ENCODE peak calls at places on chromosomes 3 and 15, in five cellular contexts. L, C, V, U and X are unnamed samples.
A peak's percentile ranks its signal among the peaks of the same experiment; 100 is the strongest.

GRCh38 chr3:175082631-175083030 is 223.5 kb downstream of the NAALADL2 start:
- DNase-seq in L (no peak), C (no peak), V (no peak), U (no peak), X (no peak)

GRCh38 chr3:45387171-45387570 is 1.2 kb upstream of the LARS2 start:
- DNase-seq in L (no peak), C (no peak), V (no peak), U (no peak), X (peak; percentile 20)

GRCh38 chr3:13229291-13229949 is 156.2 kb upstream of the IQSEC1 start:
- DNase-seq in L (peak; percentile 3), C (no peak), V (no peak), U (no peak), X (peak; percentile 92)

GRCh38 chr15:68528891-68529290 is 49.9 kb upstream of the CORO2B start:
- DNase-seq in L (no peak), C (no peak), V (no peak), U (no peak), X (peak; percentile 52)

GRCh38 chr3:43194490-43195115 is 88.7 kb upstream of the POMGNT2 start:
- DNase-seq in L (no peak), C (peak; percentile 27), V (no peak), U (no peak), X (no peak)

GRCh38 chr3:142929109-142929508 is 34.4 kb downstream of the PAQR9 start:
- DNase-seq in L (peak; percentile 43), C (peak; percentile 84), V (no peak), U (peak; percentile 30), X (peak; percentile 70)

GRCh38 chr15:75673426-75674247 is 25.9 kb downstream of the SNX33 start:
- DNase-seq in L (no peak), C (no peak), V (no peak), U (no peak), X (no peak)

GRCh38 chr3:47054414-47054813 is 74.9 kb downstream of the NBEAL2 start:
- DNase-seq in L (no peak), C (no peak), V (no peak), U (no peak), X (no peak)

GRCh38 chr3:130084581-130084980 is 3.0 kb downstream of the ALG1L2 start:
- DNase-seq in L (no peak), C (no peak), V (no peak), U (no peak), X (no peak)

GRCh38 chr15:75947117-75947516 is 43.4 kb downstream of the FBXO22 start:
- DNase-seq in L (no peak), C (no peak), V (no peak), U (no peak), X (peak; percentile 25)